ENCODE peak calls at places on chromosomes 7 and 10, in seven cellular contexts. Z is T-helper 9 cell; X is activated CD4-positive, alpha-beta T cell treated with anti-CD3 and anti-CD28 coated beads, Interleukin-2, amount 50 U/mL, for 48 hours; L is dermis blood vessel endothelial cell; G is stimulated activated CD4-positive, alpha-beta T cell treated with anti-CD3 and anti-CD28 coated beads, Interleukin-2, amount 100 ng/mL, for 24 hours; R is ELR; J is left ventricle myocardium superior. V is an unnamed sample.

GRCh38 chr10:119680050-119680449 is 28.9 kb downstream of the BAG3 start:
- DNase-seq in Z (no peak), X (no peak), L (peak), G (no peak), R (peak), J (no peak), V (no peak)

GRCh38 chr10:110226926-110227641 is 19.7 kb downstream of the MXI1 start:
- DNase-seq in Z (peak), X (peak), L (no peak), G (peak), R (peak), J (peak), V (no peak)

GRCh38 chr10:29297678-29298077 is 8.8 kb downstream of the LYZL1 start:
- DNase-seq in Z (no peak), X (no peak), L (no peak), G (no peak), R (no peak), J (no peak), V (no peak)

GRCh38 chr10:116451956-116452720 is 24.5 kb downstream of the PNLIPRP3 start:
- DNase-seq in Z (no peak), X (no peak), L (no peak), G (no peak), R (no peak), J (no peak), V (no peak)

GRCh38 chr7:5892498-5892897 is 6.0 kb upstream of the CCZ1 start:
- DNase-seq in Z (no peak), X (no peak), L (no peak), G (no peak), R (no peak), J (no peak), V (no peak)

GRCh38 chr10:18290651-18291313 is 150.6 kb downstream of the CACNB2 start:
- DNase-seq in Z (no peak), X (no peak), L (no peak), G (no peak), R (no peak), J (no peak), V (no peak)

GRCh38 chr7:117008849-117009531 is 55.7 kb downstream of the ST7 start:
- DNase-seq in Z (no peak), X (no peak), L (no peak), G (no peak), R (peak), J (no peak), V (no peak)

GRCh38 chr10:132867801-132868644 is 74.3 kb downstream of the CFAP46 start:
- DNase-seq in Z (no peak), X (no peak), L (no peak), G (no peak), R (no peak), J (peak), V (no peak)

GRCh38 chr10:83274088-83274487 is 865.2 kb upstream of the GHITM start:
- DNase-seq in Z (no peak), X (no peak), L (no peak), G (no peak), R (no peak), J (no peak), V (no peak)

GRCh38 chr10:47370015-47370767 is 13.9 kb downstream of the ZNF488 start:
- DNase-seq in Z (no peak), X (no peak), L (no peak), G (no peak), R (no peak), J (no peak), V (no peak)

GRCh38 chr10:3248526-3249255 is 76.1 kb upstream of the PITRM1 start:
- DNase-seq in Z (no peak), X (no peak), L (peak), G (no peak), R (peak), J (no peak), V (peak)

GRCh38 chr7:155343150-155343549 is 45.5 kb downstream of the INSIG1 start:
- DNase-seq in Z (no peak), X (no peak), L (no peak), G (no peak), R (no peak), J (no peak), V (no peak)

GRCh38 chr7:51727441-51727840 is 410.8 kb upstream of the COBL start:
- DNase-seq in Z (no peak), X (no peak), L (no peak), G (no peak), R (no peak), J (no peak), V (no peak)

GRCh38 chr7:55877308-55877707 is 9.9 kb upstream of the ZNF713 start:
- DNase-seq in Z (no peak), X (no peak), L (no peak), G (no peak), R (no peak), J (no peak), V (no peak)

GRCh38 chr7:149175150-149175549 is 20.2 kb upstream of the ZNF282 start:
- DNase-seq in Z (no peak), X (no peak), L (no peak), G (no peak), R (no peak), J (no peak), V (no peak)

GRCh38 chr10:113386005-113386404 is 166.8 kb upstream of the HABP2 start:
- DNase-seq in Z (no peak), X (no peak), L (peak), G (no peak), R (peak), J (no peak), V (no peak)

GRCh38 chr7:129519464-129519863 is 17.1 kb downstream of the SMKR1 start:
- DNase-seq in Z (no peak), X (no peak), L (no peak), G (no peak), R (no peak), J (no peak), V (no peak)

GRCh38 chr10:44991571-44991970 is 9.2 kb upstream of the ZNF22 start:
- DNase-seq in Z (no peak), X (no peak), L (peak), G (no peak), R (no peak), J (peak), V (no peak)

GRCh38 chr10:110864662-110865140 is 7.0 kb upstream of the PDCD4 start:
- DNase-seq in Z (peak), X (no peak), L (no peak), G (no peak), R (no peak), J (no peak), V (no peak)

GRCh38 chr10:21437770-21438382 is 87.6 kb downstream of the SKIDA1 start:
- DNase-seq in Z (no peak), X (no peak), L (no peak), G (no peak), R (no peak), J (no peak), V (no peak)

GRCh38 chr10:76336213-76336963 is 905.0 kb downstream of the LRMDA start:
- DNase-seq in Z (no peak), X (no peak), L (peak), G (no peak), R (no peak), J (no peak), V (peak)

GRCh38 chr7:100681491-100682227 is 8.1 kb downstream of the GNB2 start:
- DNase-seq in Z (no peak), X (no peak), L (no peak), G (peak), R (no peak), J (peak), V (no peak)

GRCh38 chr7:23018747-23019146 is 4.8 kb upstream of the HYCC1 start:
- DNase-seq in Z (no peak), X (no peak), L (peak), G (no peak), R (no peak), J (no peak), V (no peak)

GRCh38 chr7:10913457-10913856 is 60.2 kb upstream of the PHF14 start:
- DNase-seq in Z (no peak), X (no peak), L (no peak), G (no peak), R (no peak), J (no peak), V (no peak)

GRCh38 chr10:128594688-128595087 is 468.5 kb upstream of the MKI67 start:
- DNase-seq in Z (no peak), X (no peak), L (no peak), G (no peak), R (no peak), J (no peak), V (no peak)

GRCh38 chr10:7318836-7319235 is 92.0 kb downstream of the SFMBT2 start:
- DNase-seq in Z (no peak), X (no peak), L (no peak), G (no peak), R (no peak), J (no peak), V (no peak)

GRCh38 chr7:12759112-12759511 is 71.7 kb downstream of the ARL4A start:
- DNase-seq in Z (no peak), X (no peak), L (peak), G (no peak), R (no peak), J (no peak), V (no peak)

GRCh38 chr7:151078233-151079040 is 2.2 kb downstream of the FASTK start:
- DNase-seq in Z (no peak), X (no peak), L (no peak), G (no peak), R (no peak), J (no peak), V (no peak)

V was measured in brain pericyte.